ENCODE peak calls at places on chromosome 16, in six cellular contexts. V is NCI-H524, C is NCI-H1694, E is kidney glomerular epithelial cell, L is lower leg skin, U is transverse colon. Q is an unnamed sample.

GRCh38 chr16:65445313-65446260 is 323.7 kb upstream of the CDH11 start:
- DNase-seq in V (no peak), C (no peak), E (no peak), L (no peak), U (no peak), Q (no peak)

GRCh38 chr16:27618611-27619380 is 68.9 kb downstream of the KATNIP start:
- DNase-seq in V (no peak), C (no peak), E (no peak), L (no peak), U (no peak), Q (no peak)

GRCh38 chr16:57882797-57883196 is 80.5 kb upstream of the KIFC3 start:
- DNase-seq in V (no peak), C (no peak), E (no peak), L (no peak), U (no peak), Q (no peak)

GRCh38 chr16:62149646-62150045 is 113.4 kb upstream of the CDH8 start:
- DNase-seq in V (no peak), C (no peak), E (no peak), L (no peak), U (no peak), Q (no peak)

GRCh38 chr16:77618011-77618410 is 104.3 kb upstream of the NUDT7 start:
- DNase-seq in V (no peak), C (no peak), E (no peak), L (no peak), U (no peak), Q (no peak)

GRCh38 chr16:15925631-15926030 is 23.8 kb upstream of the ABCC1 start:
- DNase-seq in V (no peak), C (no peak), E (no peak), L (no peak), U (no peak), Q (no peak)

GRCh38 chr16:57534881-57535658 is 1.3 kb downstream of the CCDC102A start:
- DNase-seq in V (no peak), C (no peak), E (no peak), L (peak; percentile 26), U (no peak), Q (no peak)

GRCh38 chr16:70694517-70695218 is 8.8 kb upstream of the MTSS2 start:
- DNase-seq in V (no peak), C (peak; percentile 59), E (no peak), L (no peak), U (no peak), Q (peak; percentile 11)

GRCh38 chr16:11232852-11233726 is 22.9 kb downstream of the SOCS1 start:
- DNase-seq in V (no peak), C (no peak), E (no peak), L (no peak), U (peak; percentile 73), Q (peak; percentile 91)

GRCh38 chr16:85514601-85515318 is 98.4 kb upstream of the GSE1 start:
- DNase-seq in V (no peak), C (peak; percentile 62), E (peak; percentile 88), L (peak; percentile 56), U (peak; percentile 56), Q (peak; percentile 86)

GRCh38 chr16:12426122-12426521 is 377.6 kb downstream of the CPPED1 start:
- DNase-seq in V (peak; percentile 95), C (peak; percentile 69), E (no peak), L (no peak), U (no peak), Q (no peak)

GRCh38 chr16:50944431-50944830 is 202.5 kb downstream of the CYLD start:
- DNase-seq in V (no peak), C (no peak), E (no peak), L (no peak), U (no peak), Q (no peak)

GRCh38 chr16:29699324-29700219 is 20.6 kb downstream of the QPRT start:
- DNase-seq in V (no peak), C (no peak), E (no peak), L (no peak), U (no peak), Q (no peak)

GRCh38 chr16:85055503-85056210 is 28.1 kb downstream of the KIAA0513 start:
- DNase-seq in V (no peak), C (no peak), E (peak; percentile 29), L (peak; percentile 65), U (peak; percentile 72), Q (peak; percentile 70)

GRCh38 chr16:3190949-3191353 is 2.9 kb downstream of the OR1F1 start:
- DNase-seq in V (no peak), C (no peak), E (no peak), L (no peak), U (no peak), Q (no peak)

GRCh38 chr16:4103741-4104140 is 12.5 kb downstream of the ADCY9 start:
- DNase-seq in V (no peak), C (no peak), E (no peak), L (no peak), U (no peak), Q (no peak)

GRCh38 chr16:53958481-53958880 is 254.5 kb downstream of the FTO start:
- DNase-seq in V (no peak), C (no peak), E (no peak), L (no peak), U (no peak), Q (no peak)

GRCh38 chr16:74740795-74741304 is 33.8 kb downstream of the FA2H start:
- DNase-seq in V (no peak), C (no peak), E (no peak), L (peak; percentile 53), U (peak; percentile 90), Q (no peak)

GRCh38 chr16:53372942-53373871 is 61.1 kb upstream of the RBL2 start:
- DNase-seq in V (no peak), C (no peak), E (no peak), L (peak; percentile 30), U (peak; percentile 76), Q (peak; percentile 81)

GRCh38 chr16:11727945-11728543 is 14.6 kb downstream of the TXNDC11 start:
- DNase-seq in V (no peak), C (no peak), E (no peak), L (no peak), U (no peak), Q (no peak)

Q was measured in left lung.